ENCODE peak calls at places on chromosomes 4 and X, in eight cellular contexts. X is HCT116, T is GM23338, J is stomach, O is K562, B is breast epithelium, F is prostate gland, R is transverse colon. N is an unnamed sample.

GRCh38 chrX:51336584-51336983 is 4.0 kb downstream of the NUDT10 start:
- DNase-seq in X (peak; percentile 13), T (peak; percentile 69), J (no peak), O (peak; percentile 30), B (no peak), F (peak; percentile 10), R (no peak), N (no peak)

GRCh38 chrX:42818151-42818921 is 40.4 kb upstream of the PPP1R2C start:
- DNase-seq in X (no peak), T (peak; percentile 13), J (no peak), O (no peak), B (no peak), F (no peak), R (no peak), N (no peak)

GRCh38 chr4:131509521-131509920 is 1639.6 kb upstream of the PCDH10 start:
- DNase-seq in X (no peak), T (no peak), J (no peak), O (no peak), B (no peak), F (no peak), R (no peak), N (no peak)

GRCh38 chrX:22800806-22801205 is 199.0 kb upstream of the DDX53 start:
- DNase-seq in X (no peak), T (no peak), J (no peak), O (no peak), B (no peak), F (no peak), R (no peak), N (no peak)

GRCh38 chrX:154526901-154527675 is 11.1 kb upstream of the FAM3A start:
- DNase-seq in X (peak; percentile 27), T (peak; percentile 81), J (peak; percentile 76), O (peak; percentile 67), B (peak; percentile 72), F (peak; percentile 72), R (peak; percentile 84), N (peak; percentile 87)

GRCh38 chr4:1460967-1461868 is 55.0 kb upstream of the NKX1-1 start:
- DNase-seq in X (no peak), T (no peak), J (peak; percentile 15), O (no peak), B (no peak), F (no peak), R (no peak), N (peak; percentile 28)

GRCh38 chrX:55187281-55187680 is 32.9 kb upstream of the PAGE5 start:
- DNase-seq in X (no peak), T (no peak), J (no peak), O (no peak), B (no peak), F (no peak), R (no peak), N (no peak)

GRCh38 chrX:13761606-13762005 is 27.1 kb downstream of the OFD1 start:
- DNase-seq in X (no peak), T (peak; percentile 54), J (no peak), O (peak; percentile 13), B (no peak), F (no peak), R (no peak), N (no peak)

GRCh38 chr4:26731342-26731741 is 129.3 kb upstream of the STIM2 start:
- DNase-seq in X (no peak), T (no peak), J (no peak), O (no peak), B (no peak), F (no peak), R (no peak), N (no peak)

GRCh38 chr4:52051213-52051614 is at the start of gene SPATA18:
- DNase-seq in X (no peak), T (peak; percentile 12), J (peak; percentile 60), O (no peak), B (peak; percentile 22), F (peak; percentile 26), R (peak; percentile 41), N (peak; percentile 62)

GRCh38 chrX:103513067-103513466 is 6.2 kb downstream of the RAB40A start:
- DNase-seq in X (no peak), T (peak; percentile 27), J (no peak), O (no peak), B (no peak), F (no peak), R (no peak), N (no peak)

GRCh38 chr4:52863324-52863723 is 1.2 kb downstream of the RASL11B start:
- DNase-seq in X (no peak), T (no peak), J (no peak), O (no peak), B (no peak), F (no peak), R (no peak), N (no peak)

GRCh38 chr4:186598686-186599085 is 43.3 kb upstream of the MTNR1A start:
- DNase-seq in X (no peak), T (no peak), J (no peak), O (no peak), B (no peak), F (no peak), R (no peak), N (no peak)

GRCh38 chr4:142656178-142656577 is 189.9 kb downstream of the INPP4B start:
- DNase-seq in X (peak; percentile 13), T (peak; percentile 54), J (no peak), O (no peak), B (no peak), F (no peak), R (no peak), N (no peak)

GRCh38 chr4:6529021-6529420 is 46.0 kb upstream of the MAN2B2 start:
- DNase-seq in X (no peak), T (no peak), J (no peak), O (no peak), B (no peak), F (no peak), R (no peak), N (no peak)

GRCh38 chrX:140467211-140467610 is 37.7 kb downstream of the SOX3 start:
- DNase-seq in X (no peak), T (no peak), J (no peak), O (no peak), B (no peak), F (no peak), R (no peak), N (no peak)

GRCh38 chr4:24979554-24979953 is 51.2 kb downstream of the LGI2 start:
- DNase-seq in X (no peak), T (no peak), J (no peak), O (no peak), B (no peak), F (no peak), R (peak; percentile 20), N (peak; percentile 80)
- TF ChIP-seq POLR2AphosphoS5 in X (no peak), T (no peak), J (peak; percentile 38), O (no peak), B (peak; percentile 24), F (peak; percentile 20), R (peak; percentile 47), N (peak; percentile 51)

DNA sequence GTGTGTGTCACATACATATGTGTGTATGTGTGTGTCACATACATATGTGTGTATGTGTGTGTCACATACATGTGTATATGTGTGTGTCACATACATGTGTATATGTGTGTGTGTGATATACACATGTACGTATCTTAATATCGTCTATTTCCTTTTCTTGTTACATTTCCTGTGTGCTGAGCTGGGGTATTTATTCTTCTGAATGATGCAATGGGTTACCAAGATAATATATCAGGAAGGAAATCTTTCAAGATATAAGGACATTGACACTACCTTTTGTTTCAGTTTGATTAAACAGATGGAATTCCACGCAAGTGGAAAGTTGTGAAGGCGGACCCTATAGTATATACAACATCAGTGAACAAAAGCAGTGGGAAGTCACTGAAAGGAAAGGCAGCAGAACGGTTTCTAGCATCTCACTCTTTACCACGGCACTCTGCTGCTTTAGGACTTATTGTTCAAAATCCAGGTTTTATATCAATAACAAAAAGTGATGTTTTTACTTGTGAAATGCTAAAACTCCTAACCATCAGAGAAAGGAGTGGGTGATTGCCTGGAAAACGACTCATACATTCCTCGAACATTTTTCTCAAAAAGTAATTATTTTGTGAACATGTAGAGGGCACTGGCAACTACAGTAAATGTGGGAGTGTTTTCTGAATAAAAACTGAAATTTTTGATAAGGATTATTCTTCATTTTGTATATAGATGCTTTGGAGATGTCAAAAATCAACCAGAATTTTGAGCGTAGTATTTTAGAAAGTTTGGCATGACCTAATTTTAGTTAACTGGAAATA is 43.1 kb upstream of the IL21 start:
- DNase-seq in X (no peak), T (no peak), J (no peak), O (no peak), B (no peak), F (no peak), R (no peak), N (no peak)
- H3K4me1 ChIP-seq in X (peaks cover 51% of the 10 kb centered on the region), T (no peaks in the 10 kb centered on the region), J (no peaks in the 10 kb centered on the region), O (peaks cover 18% of the 10 kb centered on the region), B (no peaks in the 10 kb centered on the region), F (no peaks in the 10 kb centered on the region), R (peaks cover 13% of the 10 kb centered on the region), N (peaks cover 10% of the 10 kb centered on the region)

DNA sequence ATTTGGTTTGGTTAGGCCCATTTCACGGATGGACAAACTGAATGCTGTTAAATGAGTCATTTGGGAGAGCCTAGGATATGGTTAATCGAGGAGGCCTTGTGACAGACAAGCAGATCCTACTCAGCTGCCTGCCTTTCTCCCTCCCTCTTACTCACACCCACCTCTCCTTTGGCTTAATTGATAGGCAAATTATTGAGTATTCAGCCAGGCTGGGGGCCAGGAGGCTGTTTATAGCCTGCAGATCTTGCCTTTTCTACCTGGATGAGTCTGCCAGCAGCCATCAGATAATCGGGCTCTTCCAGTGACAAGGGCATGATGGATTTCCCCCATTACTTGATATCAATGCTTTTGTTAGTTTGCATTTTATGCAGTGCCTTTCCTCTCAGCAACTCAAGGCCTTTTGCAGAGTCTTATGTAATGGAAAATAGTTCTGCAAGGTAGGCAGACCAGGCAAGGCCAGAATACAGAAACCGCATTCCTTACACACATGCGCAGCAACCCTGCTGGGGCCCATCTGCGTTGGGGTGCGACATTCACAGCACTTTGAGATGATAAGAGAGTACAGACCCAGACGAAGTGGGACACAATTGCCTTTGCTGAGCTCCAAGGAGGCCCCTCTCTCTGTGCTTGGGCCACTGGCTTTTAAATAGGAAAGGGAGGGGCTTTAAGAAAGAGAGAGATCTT is 96.2 kb upstream of the ATP6AP2 start:
- DNase-seq in X (no peak), T (peak; percentile 13), J (no peak), O (no peak), B (no peak), F (no peak), R (no peak), N (no peak)
- TF ChIP-seq POLR2AphosphoS5 in X (no peak), T (no peak), J (no peak), O (no peak), B (no peak), F (no peak), R (no peak), N (no peak)

DNA sequence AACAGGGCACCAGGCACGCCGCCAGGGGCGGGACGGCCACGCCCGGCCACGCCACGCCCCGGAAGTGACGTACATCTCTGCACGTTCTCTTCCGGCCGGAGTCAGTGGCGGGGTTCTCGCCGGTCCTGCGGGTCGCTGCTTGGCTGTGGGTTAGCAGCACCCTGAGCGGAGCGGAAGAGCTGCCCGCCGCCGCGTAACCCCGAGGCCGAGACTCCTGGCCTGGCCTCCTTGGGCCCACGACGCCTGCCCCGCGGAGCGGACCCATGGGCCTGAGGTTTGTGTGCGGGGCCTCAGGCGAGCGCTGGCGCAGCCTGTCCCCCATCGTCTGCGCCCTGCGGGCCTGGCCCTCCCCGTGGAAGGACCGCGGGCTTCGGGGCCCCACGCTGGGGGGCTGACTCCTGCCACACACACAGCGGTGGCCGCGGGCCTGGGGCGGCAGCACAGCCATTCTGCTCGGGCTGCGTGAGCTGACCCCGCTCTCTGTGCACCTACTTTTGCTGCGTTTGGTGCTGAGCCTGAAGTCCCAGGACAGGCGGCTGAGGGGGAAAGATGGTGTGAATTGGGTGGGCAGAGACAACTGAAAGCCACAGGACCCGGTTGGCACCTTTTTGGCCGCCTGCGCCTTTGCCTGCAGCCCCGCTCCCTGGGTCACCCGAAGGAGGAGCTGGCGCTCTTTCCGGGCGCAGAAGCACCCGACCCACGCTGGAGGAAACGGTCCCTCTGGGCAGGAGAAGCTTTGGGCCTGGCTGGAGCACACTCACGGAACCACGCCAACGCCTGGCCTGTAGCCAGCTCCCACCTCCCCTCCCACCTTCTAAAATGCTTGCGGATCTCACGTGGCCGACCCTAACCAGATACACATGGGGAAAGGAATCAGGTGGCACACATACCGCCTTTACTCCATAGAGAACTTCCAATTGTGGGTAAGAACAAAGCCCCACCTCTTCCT is 28.1 kb downstream of the NOP14 start:
- DNase-seq in X (peak; percentile 77), T (peak; percentile 93), J (peak; percentile 98), O (no peak), B (peak; percentile 89), F (peak; percentile 94), R (peak; percentile 98), N (peak; percentile 96)
- H3K4me1 ChIP-seq in X (peaks cover 45% of the 10 kb centered on the region), T (peaks cover 4% of the 10 kb centered on the region), J (peaks cover 67% of the 10 kb centered on the region), O (peaks cover 17% of the 10 kb centered on the region), B (peaks cover 43% of the 10 kb centered on the region), F (peaks cover 28% of the 10 kb centered on the region), R (peaks cover 51% of the 10 kb centered on the region), N (peaks cover 63% of the 10 kb centered on the region)

N was measured in suprapubic skin.